ENCODE peak calls at places on chromosomes 13 and 19, in six cellular contexts. L is MCF 10A, J is choroid plexus epithelial cell, F is GDM1, G is nucleus accumbens, X is AG04449. E is an unnamed sample.

GRCh38 chr19:16143399-16144215 is at the start of gene HSH2D:
- DNase-seq in L (peak; percentile 68), X (no peak), F (peak; percentile 77), J (no peak), G (no peak), E (peak; percentile 81)

GRCh38 chr19:10219678-10220077 is 11.5 kb downstream of the S1PR2 start:
- DNase-seq in G (no peak), J (peak; percentile 71), X (no peak), F (no peak), L (peak; percentile 51), E (no peak)

GRCh38 chr19:46573679-46574522 is 27.2 kb upstream of the CALM3 start:
- DNase-seq in G (no peak), J (no peak), X (no peak), L (no peak), F (no peak), E (no peak)

GRCh38 chr13:93249259-93249917 is 22.8 kb downstream of the GPC6 start:
- DNase-seq in G (no peak), J (peak; percentile 92), F (no peak), X (no peak), L (peak; percentile 91), E (peak; percentile 68)

GRCh38 chr13:73171926-73172325 is 113.1 kb downstream of the KLF5 start:
- DNase-seq in L (no peak), F (no peak), J (peak; percentile 47), X (no peak), G (no peak), E (no peak)

GRCh38 chr19:10226376-10227214 is 4.5 kb downstream of the S1PR2 start:
- DNase-seq in G (peak; percentile 66), X (no peak), F (no peak), J (peak; percentile 64), L (no peak), E (no peak)

GRCh38 chr19:5048091-5048726 is 79.3 kb downstream of the KDM4B start:
- DNase-seq in F (peak; percentile 29), G (peak; percentile 69), X (no peak), L (peak; percentile 82), J (peak; percentile 82), E (no peak)

GRCh38 chr13:34148359-34148758 is 330.4 kb downstream of the RFC3 start:
- DNase-seq in G (no peak), F (no peak), X (no peak), L (no peak), J (no peak), E (no peak)

GRCh38 chr13:79451500-79451962 is 29.4 kb upstream of the NDFIP2 start:
- DNase-seq in J (peak; percentile 83), F (no peak), G (no peak), L (peak; percentile 79), X (peak; percentile 74), E (no peak)

GRCh38 chr13:21481359-21481758 is 22.3 kb upstream of the ZDHHC20 start:
- DNase-seq in L (no peak), J (no peak), G (no peak), F (no peak), X (no peak), E (no peak)

GRCh38 chr13:60318186-60318585 is 78.8 kb upstream of the TDRD3 start:
- DNase-seq in L (no peak), F (no peak), G (no peak), J (no peak), X (no peak), E (no peak)

GRCh38 chr13:112703935-112704633 is 14.2 kb downstream of the ATP11A start:
- DNase-seq in X (no peak), F (no peak), L (no peak), J (no peak), G (no peak), E (no peak)

GRCh38 chr13:38350114-38350617 is 515 bp downstream of the UFM1 start:
- DNase-seq in X (no peak), L (peak; percentile 60), G (peak; percentile 55), F (no peak), J (peak; percentile 65), E (no peak)

GRCh38 chr13:48801255-48801654 is 147.5 kb downstream of the CYSLTR2 start:
- DNase-seq in L (no peak), G (no peak), J (no peak), F (no peak), X (peak; percentile 46), E (no peak)

GRCh38 chr13:76884571-76885202 is 1.5 kb downstream of the KCTD12 start:
- DNase-seq in J (peak; percentile 60), X (no peak), F (no peak), L (peak; percentile 61), G (no peak), E (no peak)

GRCh38 chr13:49098198-49098597 is 121.9 kb upstream of the MLNR start:
- DNase-seq in L (peak; percentile 86), J (peak; percentile 95), X (peak; percentile 86), G (no peak), F (no peak), E (peak; percentile 80)

GRCh38 chr19:38559428-38560401 is 58.0 kb downstream of the MAP4K1 start:
- DNase-seq in X (no peak), G (no peak), L (peak; percentile 87), F (no peak), J (peak; percentile 13), E (peak; percentile 90)

GRCh38 chr13:26111797-26112196 is 60.0 kb upstream of the SHISA2 start:
- DNase-seq in G (no peak), J (no peak), L (no peak), X (no peak), F (no peak), E (no peak)

GRCh38 chr19:51156710-51157109 is 14.6 kb downstream of the SIGLEC7 start:
- DNase-seq in G (no peak), L (no peak), J (no peak), F (no peak), X (no peak), E (no peak)

GRCh38 chr19:51607920-51608562 is 22.2 kb downstream of the SIGLEC5 start:
- DNase-seq in L (peak; percentile 62), F (peak; percentile 72), X (no peak), G (peak; percentile 3), J (peak; percentile 83), E (peak; percentile 33)

GRCh38 chr13:75357576-75358295 is 124.2 kb downstream of the TBC1D4 start:
- DNase-seq in F (peak; percentile 48), L (peak; percentile 87), X (no peak), G (no peak), J (peak; percentile 92), E (no peak)

GRCh38 chr19:45595814-45596213 is 6.2 kb downstream of the GPR4 start:
- DNase-seq in L (no peak), X (no peak), G (no peak), J (no peak), F (no peak), E (no peak)

GRCh38 chr13:82688400-82688999 is 1193.8 kb downstream of the SLITRK1 start:
- DNase-seq in G (no peak), F (no peak), J (peak; percentile 42), L (peak; percentile 47), X (no peak), E (no peak)

GRCh38 chr19:12975221-12975756 is 5.9 kb downstream of the DAND5 start:
- DNase-seq in G (no peak), J (no peak), X (no peak), L (no peak), F (no peak), E (no peak)

GRCh38 chr19:45170146-45171106 is 7.6 kb downstream of the TRAPPC6A start:
- DNase-seq in X (no peak), G (no peak), J (no peak), L (no peak), F (no peak), E (no peak)

GRCh38 chr19:35291916-35292315 is at the start of gene MAG:
- DNase-seq in L (no peak), X (no peak), F (no peak), G (peak; percentile 88), J (no peak), E (no peak)

GRCh38 chr19:33291623-33292534 is 10.5 kb downstream of the CEBPA start:
- DNase-seq in F (no peak), G (no peak), J (no peak), X (no peak), L (no peak), E (no peak)

GRCh38 chr19:37251308-37252229 is 33.6 kb downstream of the ZNF383 start:
- DNase-seq in F (no peak), G (peak; percentile 89), J (peak; percentile 100), X (peak; percentile 89), L (no peak), E (peak; percentile 94)

GRCh38 chr13:55214851-55215345 is 1925.8 kb upstream of the PRR20A start:
- DNase-seq in J (no peak), X (no peak), L (no peak), F (no peak), G (no peak), E (no peak)

GRCh38 chr19:32570081-32570785 is 10.8 kb upstream of the PDCD5 start:
- DNase-seq in J (peak; percentile 83), F (peak; percentile 33), L (peak; percentile 79), X (peak; percentile 5), G (peak; percentile 7), E (no peak)

GRCh38 chr19:12092065-12092867 is 27.7 kb downstream of the ZNF844 start:
- DNase-seq in F (peak; percentile 90), J (peak; percentile 93), X (peak; percentile 37), L (no peak), G (peak; percentile 19), E (no peak)

GRCh38 chr13:99658266-99658991 is 157.2 kb downstream of the TM9SF2 start:
- DNase-seq in L (no peak), X (no peak), J (peak; percentile 86), G (peak; percentile 36), F (peak; percentile 25), E (no peak)

GRCh38 chr19:10295305-10295846 is 5.6 kb downstream of the ICAM5 start:
- DNase-seq in L (no peak), G (no peak), F (no peak), J (peak; percentile 48), X (no peak), E (no peak)

GRCh38 chr13:100275746-100276145 is 186.9 kb downstream of the PCCA start:
- DNase-seq in X (no peak), L (peak; percentile 77), J (no peak), G (no peak), F (peak; percentile 19), E (peak; percentile 61)

GRCh38 chr13:34076943-34077703 is 259.2 kb downstream of the RFC3 start:
- DNase-seq in J (peak; percentile 53), L (peak; percentile 20), G (no peak), F (no peak), X (peak; percentile 12), E (no peak)

GRCh38 chr13:25252770-25253169 is 34.5 kb downstream of the MTMR6 start:
- DNase-seq in G (no peak), L (no peak), J (no peak), X (no peak), F (no peak), E (no peak)

GRCh38 chr13:99982741-99983400 is 1.3 kb downstream of the ZIC2 start:
- DNase-seq in F (no peak), L (peak; percentile 7), J (no peak), G (no peak), X (no peak), E (no peak)

GRCh38 chr19:38190061-38190460 is 34.0 kb downstream of the DPF1 start:
- DNase-seq in F (no peak), X (no peak), L (peak; percentile 9), J (no peak), G (no peak), E (no peak)

GRCh38 chr13:34277971-34278370 is 460.0 kb downstream of the RFC3 start:
- DNase-seq in J (no peak), F (no peak), X (no peak), L (no peak), G (no peak), E (no peak)

E was measured in epithelial cell of prostate.